ENCODE peak calls at places on chromosomes 4 and X, in four cellular contexts. J is GM10248, Y is EL, F is NCI-H1436. L is an unnamed sample.

GRCh38 chr4:1207603-1208265 is 35.4 kb upstream of the SPON2 start:
- DNase-seq in F (no peak), J (no peak), Y (peak), L (peak)

GRCh38 chr4:134668237-134668636 is 466.6 kb upstream of the PABPC4L start:
- DNase-seq in F (no peak), Y (peak), J (no peak), L (no peak)

GRCh38 chr4:186144596-186145569 is 40.4 kb downstream of the FAM149A start:
- DNase-seq in Y (peak), F (no peak), J (no peak), L (no peak)

GRCh38 chr4:114180481-114180880 is 201.0 kb upstream of the ARSJ start:
- DNase-seq in J (no peak), Y (peak), F (no peak), L (no peak)

GRCh38 chr4:5638316-5638715 is 70.0 kb downstream of the EVC2 start:
- DNase-seq in F (no peak), Y (peak), J (no peak), L (peak)

GRCh38 chr4:187558391-187558790 is 437.2 kb upstream of the ZFP42 start:
- DNase-seq in J (no peak), Y (no peak), F (no peak), L (no peak)

GRCh38 chrX:151478052-151478451 is 81.0 kb downstream of the VMA21 start:
- DNase-seq in F (no peak), J (no peak), Y (no peak), L (no peak)

GRCh38 chr4:102420563-102421221 is 75.4 kb upstream of the SLC39A8 start:
- DNase-seq in Y (peak), J (no peak), F (no peak), L (no peak)

GRCh38 chr4:794911-795725 is 30.8 kb downstream of the CPLX1 start:
- DNase-seq in J (no peak), Y (no peak), F (no peak), L (no peak)